ENCODE peak calls at places on chromosomes 16 and 17, in four cellular contexts. One of them, this sample, is unnamed.

GRCh38 chr17:78862073-78863023 is 21.7 kb upstream of the USP36 start:
- DNase-seq in NCI-H524 treated with DMSO at 0.1 percent for 48 hours: no peak
- DNase-seq in T-cell: no peak
- DNase-seq in activated CD4-positive, CD25-positive, alpha-beta regulatory T cell treated with anti-CD3 and anti-CD28 coated beads, Interleukin-2, amount 50 U/mL, for 16 hours: no peak
- DNase-seq in this sample: no peak

GRCh38 chr17:40068917-40069750 is 6.4 kb downstream of the THRA start:
- DNase-seq in activated CD4-positive, CD25-positive, alpha-beta regulatory T cell treated with anti-CD3 and anti-CD28 coated beads, Interleukin-2, amount 50 U/mL, for 16 hours: peak; percentile 56
- DNase-seq in T-cell: peak; percentile 68
- DNase-seq in NCI-H524 treated with DMSO at 0.1 percent for 48 hours: no peak
- DNase-seq in this sample: peak; percentile 92

GRCh38 chr17:5933430-5933829 is 136.7 kb upstream of the WSCD1 start:
- DNase-seq in activated CD4-positive, CD25-positive, alpha-beta regulatory T cell treated with anti-CD3 and anti-CD28 coated beads, Interleukin-2, amount 50 U/mL, for 16 hours: no peak
- DNase-seq in NCI-H524 treated with DMSO at 0.1 percent for 48 hours: no peak
- DNase-seq in T-cell: no peak
- DNase-seq in this sample: no peak

GRCh38 chr17:42017866-42018200 is 594 bp upstream of the DNAJC7 start:
- DNase-seq in T-cell: no peak
- DNase-seq in activated CD4-positive, CD25-positive, alpha-beta regulatory T cell treated with anti-CD3 and anti-CD28 coated beads, Interleukin-2, amount 50 U/mL, for 16 hours: no peak
- DNase-seq in NCI-H524 treated with DMSO at 0.1 percent for 48 hours: no peak
- DNase-seq in this sample: peak; percentile 72

GRCh38 chr17:28985950-28986713 is 19.7 kb downstream of the SEZ6 start:
- DNase-seq in NCI-H524 treated with DMSO at 0.1 percent for 48 hours: no peak
- DNase-seq in activated CD4-positive, CD25-positive, alpha-beta regulatory T cell treated with anti-CD3 and anti-CD28 coated beads, Interleukin-2, amount 50 U/mL, for 16 hours: no peak
- DNase-seq in T-cell: no peak
- DNase-seq in this sample: no peak

GRCh38 chr17:52383493-52384100 is 225.1 kb upstream of the CA10 start:
- DNase-seq in NCI-H524 treated with DMSO at 0.1 percent for 48 hours: peak; percentile 32
- DNase-seq in activated CD4-positive, CD25-positive, alpha-beta regulatory T cell treated with anti-CD3 and anti-CD28 coated beads, Interleukin-2, amount 50 U/mL, for 16 hours: no peak
- DNase-seq in T-cell: no peak
- DNase-seq in this sample: no peak

GRCh38 chr17:81405382-81406005 is 10.2 kb downstream of the BAHCC1 start:
- DNase-seq in NCI-H524 treated with DMSO at 0.1 percent for 48 hours: no peak
- DNase-seq in activated CD4-positive, CD25-positive, alpha-beta regulatory T cell treated with anti-CD3 and anti-CD28 coated beads, Interleukin-2, amount 50 U/mL, for 16 hours: no peak
- DNase-seq in T-cell: no peak
- DNase-seq in this sample: no peak

GRCh38 chr16:10308305-10309193 is 77.3 kb upstream of the ATF7IP2 start:
- DNase-seq in NCI-H524 treated with DMSO at 0.1 percent for 48 hours: no peak
- DNase-seq in activated CD4-positive, CD25-positive, alpha-beta regulatory T cell treated with anti-CD3 and anti-CD28 coated beads, Interleukin-2, amount 50 U/mL, for 16 hours: no peak
- DNase-seq in T-cell: no peak
- DNase-seq in this sample: no peak

GRCh38 chr17:2849327-2849670 is 53.1 kb downstream of the RAP1GAP2 start:
- DNase-seq in T-cell: no peak
- DNase-seq in activated CD4-positive, CD25-positive, alpha-beta regulatory T cell treated with anti-CD3 and anti-CD28 coated beads, Interleukin-2, amount 50 U/mL, for 16 hours: no peak
- DNase-seq in NCI-H524 treated with DMSO at 0.1 percent for 48 hours: no peak
- DNase-seq in this sample: no peak

GRCh38 chr16:24848065-24848464 is 2.3 kb downstream of the SLC5A11 start:
- DNase-seq in T-cell: no peak
- DNase-seq in NCI-H524 treated with DMSO at 0.1 percent for 48 hours: no peak
- DNase-seq in activated CD4-positive, CD25-positive, alpha-beta regulatory T cell treated with anti-CD3 and anti-CD28 coated beads, Interleukin-2, amount 50 U/mL, for 16 hours: no peak
- DNase-seq in this sample: no peak

GRCh38 chr17:78726471-78727010 is 55.5 kb downstream of the CYTH1 start:
- DNase-seq in NCI-H524 treated with DMSO at 0.1 percent for 48 hours: no peak
- DNase-seq in T-cell: no peak
- DNase-seq in activated CD4-positive, CD25-positive, alpha-beta regulatory T cell treated with anti-CD3 and anti-CD28 coated beads, Interleukin-2, amount 50 U/mL, for 16 hours: no peak
- DNase-seq in this sample: no peak

GRCh38 chr17:29376667-29377268 is 13.4 kb upstream of the TAOK1 start:
- DNase-seq in NCI-H524 treated with DMSO at 0.1 percent for 48 hours: peak; percentile 99
- DNase-seq in T-cell: no peak
- DNase-seq in activated CD4-positive, CD25-positive, alpha-beta regulatory T cell treated with anti-CD3 and anti-CD28 coated beads, Interleukin-2, amount 50 U/mL, for 16 hours: no peak
- DNase-seq in this sample: no peak

GRCh38 chr16:48330847-48331204 is 54.4 kb downstream of the SIAH1 start:
- DNase-seq in T-cell: no peak
- DNase-seq in NCI-H524 treated with DMSO at 0.1 percent for 48 hours: no peak
- DNase-seq in activated CD4-positive, CD25-positive, alpha-beta regulatory T cell treated with anti-CD3 and anti-CD28 coated beads, Interleukin-2, amount 50 U/mL, for 16 hours: no peak
- DNase-seq in this sample: no peak

GRCh38 chr16:19375561-19376158 is 42.0 kb upstream of the TMC5 start:
- DNase-seq in NCI-H524 treated with DMSO at 0.1 percent for 48 hours: no peak
- DNase-seq in activated CD4-positive, CD25-positive, alpha-beta regulatory T cell treated with anti-CD3 and anti-CD28 coated beads, Interleukin-2, amount 50 U/mL, for 16 hours: no peak
- DNase-seq in T-cell: no peak
- DNase-seq in this sample: no peak

GRCh38 chr17:61000911-61001310 is 323.3 kb downstream of the BCAS3 start:
- DNase-seq in NCI-H524 treated with DMSO at 0.1 percent for 48 hours: no peak
- DNase-seq in activated CD4-positive, CD25-positive, alpha-beta regulatory T cell treated with anti-CD3 and anti-CD28 coated beads, Interleukin-2, amount 50 U/mL, for 16 hours: no peak
- DNase-seq in T-cell: no peak
- DNase-seq in this sample: no peak

GRCh38 chr16:1770328-1771071 is 843 bp downstream of the NME3 start:
- DNase-seq in NCI-H524 treated with DMSO at 0.1 percent for 48 hours: no peak
- DNase-seq in T-cell: peak; percentile 35
- DNase-seq in activated CD4-positive, CD25-positive, alpha-beta regulatory T cell treated with anti-CD3 and anti-CD28 coated beads, Interleukin-2, amount 50 U/mL, for 16 hours: no peak
- DNase-seq in this sample: peak; percentile 90

GRCh38 chr17:58327363-58328194 is 1.0 kb downstream of the TSPOAP1 start:
- DNase-seq in activated CD4-positive, CD25-positive, alpha-beta regulatory T cell treated with anti-CD3 and anti-CD28 coated beads, Interleukin-2, amount 50 U/mL, for 16 hours: no peak
- DNase-seq in NCI-H524 treated with DMSO at 0.1 percent for 48 hours: no peak
- DNase-seq in T-cell: peak; percentile 20
- DNase-seq in this sample: peak; percentile 92

GRCh38 chr16:67399218-67399733 is 6.0 kb upstream of the TPPP3 start:
- DNase-seq in activated CD4-positive, CD25-positive, alpha-beta regulatory T cell treated with anti-CD3 and anti-CD28 coated beads, Interleukin-2, amount 50 U/mL, for 16 hours: no peak
- DNase-seq in T-cell: no peak
- DNase-seq in NCI-H524 treated with DMSO at 0.1 percent for 48 hours: no peak
- DNase-seq in this sample: peak; percentile 86

GRCh38 chr16:81634380-81635121 is 144.5 kb upstream of the PLCG2 start:
- DNase-seq in NCI-H524 treated with DMSO at 0.1 percent for 48 hours: peak; percentile 51
- DNase-seq in T-cell: no peak
- DNase-seq in activated CD4-positive, CD25-positive, alpha-beta regulatory T cell treated with anti-CD3 and anti-CD28 coated beads, Interleukin-2, amount 50 U/mL, for 16 hours: no peak
- DNase-seq in this sample: no peak

GRCh38 chr16:9058211-9058610 is 33.2 kb upstream of the HAPSTR1 start:
- DNase-seq in activated CD4-positive, CD25-positive, alpha-beta regulatory T cell treated with anti-CD3 and anti-CD28 coated beads, Interleukin-2, amount 50 U/mL, for 16 hours: no peak
- DNase-seq in T-cell: no peak
- DNase-seq in NCI-H524 treated with DMSO at 0.1 percent for 48 hours: no peak
- DNase-seq in this sample: no peak

GRCh38 chr17:8145811-8146210 is 6.4 kb downstream of the PER1 start:
- DNase-seq in NCI-H524 treated with DMSO at 0.1 percent for 48 hours: no peak
- DNase-seq in activated CD4-positive, CD25-positive, alpha-beta regulatory T cell treated with anti-CD3 and anti-CD28 coated beads, Interleukin-2, amount 50 U/mL, for 16 hours: no peak
- DNase-seq in T-cell: no peak
- DNase-seq in this sample: no peak

GRCh38 chr16:67389911-67390815 is 3.1 kb downstream of the TPPP3 start:
- DNase-seq in T-cell: no peak
- DNase-seq in activated CD4-positive, CD25-positive, alpha-beta regulatory T cell treated with anti-CD3 and anti-CD28 coated beads, Interleukin-2, amount 50 U/mL, for 16 hours: no peak
- DNase-seq in NCI-H524 treated with DMSO at 0.1 percent for 48 hours: no peak
- DNase-seq in this sample: peak; percentile 68

GRCh38 chr17:1273492-1274242 is 3.4 kb downstream of the BHLHA9 start:
- DNase-seq in activated CD4-positive, CD25-positive, alpha-beta regulatory T cell treated with anti-CD3 and anti-CD28 coated beads, Interleukin-2, amount 50 U/mL, for 16 hours: no peak
- DNase-seq in T-cell: no peak
- DNase-seq in NCI-H524 treated with DMSO at 0.1 percent for 48 hours: no peak
- DNase-seq in this sample: no peak

GRCh38 chr17:17052462-17053221 is 10.4 kb downstream of the MPRIP start:
- DNase-seq in NCI-H524 treated with DMSO at 0.1 percent for 48 hours: no peak
- DNase-seq in activated CD4-positive, CD25-positive, alpha-beta regulatory T cell treated with anti-CD3 and anti-CD28 coated beads, Interleukin-2, amount 50 U/mL, for 16 hours: no peak
- DNase-seq in T-cell: no peak
- DNase-seq in this sample: peak; percentile 72

GRCh38 chr16:2015117-2015946 is 4.3 kb upstream of the NPW start:
- DNase-seq in activated CD4-positive, CD25-positive, alpha-beta regulatory T cell treated with anti-CD3 and anti-CD28 coated beads, Interleukin-2, amount 50 U/mL, for 16 hours: no peak
- DNase-seq in T-cell: no peak
- DNase-seq in NCI-H524 treated with DMSO at 0.1 percent for 48 hours: no peak
- DNase-seq in this sample: no peak

GRCh38 chr17:55845385-55845784 is 94.5 kb downstream of the PCTP start:
- DNase-seq in T-cell: no peak
- DNase-seq in activated CD4-positive, CD25-positive, alpha-beta regulatory T cell treated with anti-CD3 and anti-CD28 coated beads, Interleukin-2, amount 50 U/mL, for 16 hours: no peak
- DNase-seq in NCI-H524 treated with DMSO at 0.1 percent for 48 hours: no peak
- DNase-seq in this sample: peak; percentile 74

GRCh38 chr16:12271006-12271405 is 294.5 kb downstream of the SNX29 start:
- DNase-seq in NCI-H524 treated with DMSO at 0.1 percent for 48 hours: no peak
- DNase-seq in T-cell: no peak
- DNase-seq in activated CD4-positive, CD25-positive, alpha-beta regulatory T cell treated with anti-CD3 and anti-CD28 coated beads, Interleukin-2, amount 50 U/mL, for 16 hours: no peak
- DNase-seq in this sample: no peak

GRCh38 chr17:65085397-65085796 is 28.9 kb upstream of the GNA13 start:
- DNase-seq in T-cell: no peak
- DNase-seq in activated CD4-positive, CD25-positive, alpha-beta regulatory T cell treated with anti-CD3 and anti-CD28 coated beads, Interleukin-2, amount 50 U/mL, for 16 hours: no peak
- DNase-seq in NCI-H524 treated with DMSO at 0.1 percent for 48 hours: no peak
- DNase-seq in this sample: no peak

GRCh38 chr17:7413346-7413985 is 5.8 kb downstream of the NLGN2 start:
- DNase-seq in activated CD4-positive, CD25-positive, alpha-beta regulatory T cell treated with anti-CD3 and anti-CD28 coated beads, Interleukin-2, amount 50 U/mL, for 16 hours: no peak
- DNase-seq in T-cell: no peak
- DNase-seq in NCI-H524 treated with DMSO at 0.1 percent for 48 hours: no peak
- DNase-seq in this sample: no peak

GRCh38 chr16:56532714-56533113 is 12.9 kb upstream of the BBS2 start:
- DNase-seq in NCI-H524 treated with DMSO at 0.1 percent for 48 hours: no peak
- DNase-seq in activated CD4-positive, CD25-positive, alpha-beta regulatory T cell treated with anti-CD3 and anti-CD28 coated beads, Interleukin-2, amount 50 U/mL, for 16 hours: no peak
- DNase-seq in T-cell: no peak
- DNase-seq in this sample: no peak

GRCh38 chr17:12421646-12422306 is 243.9 kb upstream of the MYOCD start:
- DNase-seq in activated CD4-positive, CD25-positive, alpha-beta regulatory T cell treated with anti-CD3 and anti-CD28 coated beads, Interleukin-2, amount 50 U/mL, for 16 hours: no peak
- DNase-seq in T-cell: no peak
- DNase-seq in NCI-H524 treated with DMSO at 0.1 percent for 48 hours: no peak
- DNase-seq in this sample: no peak

GRCh38 chr17:80782536-80783427 is 208.9 kb upstream of the CHMP6 start:
- DNase-seq in activated CD4-positive, CD25-positive, alpha-beta regulatory T cell treated with anti-CD3 and anti-CD28 coated beads, Interleukin-2, amount 50 U/mL, for 16 hours: no peak
- DNase-seq in NCI-H524 treated with DMSO at 0.1 percent for 48 hours: no peak
- DNase-seq in T-cell: peak; percentile 55
- DNase-seq in this sample: no peak

GRCh38 chr17:66076546-66077190 is 115.3 kb downstream of the CEP112 start:
- DNase-seq in T-cell: no peak
- DNase-seq in activated CD4-positive, CD25-positive, alpha-beta regulatory T cell treated with anti-CD3 and anti-CD28 coated beads, Interleukin-2, amount 50 U/mL, for 16 hours: no peak
- DNase-seq in NCI-H524 treated with DMSO at 0.1 percent for 48 hours: no peak
- DNase-seq in this sample: no peak

GRCh38 chr16:11977206-11978041 is 890 bp downstream of the SNX29 start:
- DNase-seq in NCI-H524 treated with DMSO at 0.1 percent for 48 hours: no peak
- DNase-seq in activated CD4-positive, CD25-positive, alpha-beta regulatory T cell treated with anti-CD3 and anti-CD28 coated beads, Interleukin-2, amount 50 U/mL, for 16 hours: no peak
- DNase-seq in T-cell: no peak
- DNase-seq in this sample: no peak